ENCODE peak calls at places on chromosomes 11 and 22, in ten cellular contexts. N, G, T, I, K, H, L, M, S and U are unnamed samples.

GRCh38 chr22:39545310-39546063 is 12.9 kb upstream of the RPS19BP1 start:
- DNase-seq in N (peak), G (peak), T (peak), I (no peak), K (no peak), H (peak), L (no peak), M (peak), S (peak), U (peak)

GRCh38 chr11:47270331-47271271 is 668 bp downstream of the MADD start:
- DNase-seq in N (peak), G (peak), T (peak), I (no peak), K (peak), H (peak), L (peak), M (no peak), S (peak), U (no peak)

GRCh38 chr22:49322861-49323622 is 504.6 kb downstream of the BRD1 start:
- DNase-seq in N (no peak), G (no peak), T (no peak), I (no peak), K (no peak), H (no peak), L (no peak), M (no peak), S (no peak), U (no peak)

GRCh38 chr22:36874309-36874696 is 13.5 kb downstream of the NCF4 start:
- DNase-seq in N (no peak), G (no peak), T (no peak), I (no peak), K (no peak), H (no peak), L (no peak), M (no peak), S (peak), U (no peak)

GRCh38 chr11:16776716-16777115 is 38.3 kb downstream of the C11orf58 start:
- DNase-seq in N (peak), G (no peak), T (peak), I (no peak), K (peak), H (peak), L (no peak), M (no peak), S (no peak), U (no peak)

GRCh38 chr11:103676413-103676812 is 360.0 kb upstream of the DDI1 start:
- DNase-seq in N (no peak), G (no peak), T (no peak), I (no peak), K (no peak), H (no peak), L (no peak), M (no peak), S (no peak), U (no peak)

GRCh38 chr11:45383229-45383628 is 97.1 kb upstream of the SYT13 start:
- DNase-seq in N (peak), G (no peak), T (peak), I (peak), K (peak), H (peak), L (no peak), M (no peak), S (peak), U (no peak)

GRCh38 chr11:134584706-134585445 is 172.8 kb upstream of the B3GAT1 start:
- DNase-seq in N (no peak), G (no peak), T (no peak), I (no peak), K (no peak), H (no peak), L (no peak), M (no peak), S (no peak), U (no peak)

GRCh38 chr11:41461057-41461681 is 1.7 kb upstream of the LRRC4C start:
- DNase-seq in N (peak), G (no peak), T (peak), I (no peak), K (no peak), H (peak), L (no peak), M (no peak), S (peak), U (peak)

GRCh38 chr22:44151661-44152060 is 29.1 kb upstream of the PARVG start:
- DNase-seq in N (peak), G (no peak), T (peak), I (peak), K (peak), H (peak), L (no peak), M (no peak), S (peak), U (no peak)

GRCh38 chr11:2899080-2899783 is 13.7 kb upstream of the CDKN1C start:
- DNase-seq in N (no peak), G (no peak), T (no peak), I (no peak), K (no peak), H (no peak), L (no peak), M (no peak), S (no peak), U (no peak)

GRCh38 chr11:100682247-100682969 is 4.7 kb upstream of the ARHGAP42 start:
- DNase-seq in N (peak), G (no peak), T (peak), I (no peak), K (no peak), H (peak), L (no peak), M (no peak), S (peak), U (no peak)

GRCh38 chr11:1701041-1701807 is 4.2 kb downstream of the KRTAP5-6 start:
- DNase-seq in N (peak), G (peak), T (no peak), I (no peak), K (peak), H (no peak), L (no peak), M (no peak), S (no peak), U (no peak)

GRCh38 chr22:37325024-37325395 is 42.7 kb downstream of the CYTH4 start:
- DNase-seq in N (no peak), G (no peak), T (no peak), I (no peak), K (no peak), H (no peak), L (no peak), M (no peak), S (no peak), U (no peak)

GRCh38 chr11:3781423-3781822 is 15.9 kb downstream of the NUP98 start:
- DNase-seq in N (no peak), G (no peak), T (peak), I (no peak), K (peak), H (peak), L (no peak), M (no peak), S (peak), U (no peak)

GRCh38 chr22:50739894-50740293 is 1.9 kb downstream of the ACR start:
- DNase-seq in N (no peak), G (no peak), T (no peak), I (no peak), K (no peak), H (no peak), L (no peak), M (no peak), S (no peak), U (no peak)

GRCh38 chr11:63508009-63508408 is 2.1 kb downstream of the LGALS12 start:
- DNase-seq in N (no peak), G (peak), T (no peak), I (no peak), K (no peak), H (peak), L (no peak), M (no peak), S (no peak), U (peak)

GRCh38 chr11:58905141-58905715 is 34.1 kb upstream of the GLYATL1 start:
- DNase-seq in N (peak), G (no peak), T (peak), I (peak), K (peak), H (peak), L (peak), M (no peak), S (peak), U (no peak)

GRCh38 chr22:46096706-46097230 is 53.6 kb upstream of the PPARA start:
- DNase-seq in N (no peak), G (no peak), T (no peak), I (no peak), K (no peak), H (no peak), L (no peak), M (no peak), S (no peak), U (no peak)

GRCh38 chr11:75285776-75286360 is 45.3 kb downstream of the TPBGL start:
- DNase-seq in N (no peak), G (no peak), T (no peak), I (no peak), K (no peak), H (no peak), L (no peak), M (no peak), S (no peak), U (no peak)

GRCh38 chr11:1271002-1271401 is 38.4 kb downstream of the TOLLIP start:
- DNase-seq in N (peak), G (no peak), T (no peak), I (no peak), K (peak), H (no peak), L (peak), M (no peak), S (no peak), U (peak)

GRCh38 chr11:133157180-133157579 is 375.1 kb downstream of the OPCML start:
- DNase-seq in N (no peak), G (no peak), T (no peak), I (no peak), K (no peak), H (no peak), L (no peak), M (no peak), S (no peak), U (no peak)

GRCh38 chr11:11703885-11704284 is 82.1 kb upstream of the GALNT18 start:
- DNase-seq in N (no peak), G (no peak), T (no peak), I (no peak), K (no peak), H (no peak), L (no peak), M (no peak), S (no peak), U (no peak)

GRCh38 chr11:6693342-6694228 is 10.4 kb upstream of the MRPL17 start:
- DNase-seq in N (peak), G (peak), T (peak), I (peak), K (peak), H (peak), L (no peak), M (peak), S (peak), U (peak)

GRCh38 chr11:20762112-20762511 is 92.7 kb downstream of the NELL1 start:
- DNase-seq in N (no peak), G (no peak), T (no peak), I (no peak), K (no peak), H (no peak), L (no peak), M (no peak), S (no peak), U (no peak)

GRCh38 chr11:132228756-132229325 is 858.4 kb downstream of the NTM start:
- DNase-seq in N (peak), G (no peak), T (peak), I (no peak), K (peak), H (no peak), L (no peak), M (no peak), S (peak), U (no peak)

GRCh38 chr11:11119917-11120316 is 233.1 kb downstream of the CSNK2A3 start:
- DNase-seq in N (no peak), G (no peak), T (no peak), I (no peak), K (no peak), H (no peak), L (no peak), M (no peak), S (no peak), U (no peak)

GRCh38 chr11:44613081-44613628 is 47.7 kb downstream of the CD82 start:
- DNase-seq in N (no peak), G (no peak), T (no peak), I (no peak), K (no peak), H (no peak), L (peak), M (no peak), S (no peak), U (no peak)